ENCODE peak calls at places on chromosome 22, in five cellular contexts. O is AG04449, V is lower leg skin, N is NCI-H1092 treated with DMSO at 0.1 percent for 48 hours, Y is DMS153. U is an unnamed sample.

GRCh38 chr22:33018232-33018864 is 39.8 kb downstream of the SYN3 start:
- DNase-seq in O (no peak), V (peak), N (peak), Y (peak), U (peak)

GRCh38 chr22:33851240-33851639 is 69.0 kb downstream of the LARGE1 start:
- DNase-seq in O (no peak), V (no peak), N (no peak), Y (peak), U (no peak)

GRCh38 chr22:17537155-17537554 is 26.1 kb upstream of the SLC25A18 start:
- DNase-seq in O (no peak), V (no peak), N (no peak), Y (no peak), U (no peak)

GRCh38 chr22:41598891-41599635 is 9.4 kb upstream of the PMM1 start:
- DNase-seq in O (no peak), V (no peak), N (no peak), Y (no peak), U (no peak)

GRCh38 chr22:42885446-42885845 is 28.4 kb upstream of the ARFGAP3 start:
- DNase-seq in O (no peak), V (no peak), N (no peak), Y (no peak), U (no peak)

GRCh38 chr22:17106785-17107546 is 14.2 kb downstream of the TMEM121B start:
- DNase-seq in O (no peak), V (no peak), N (no peak), Y (no peak), U (no peak)

GRCh38 chr22:47083379-47083986 is 321.0 kb downstream of the TBC1D22A start:
- DNase-seq in O (no peak), V (peak), N (no peak), Y (no peak), U (no peak)

GRCh38 chr22:38423512-38424503 is 31.2 kb downstream of the KCNJ4 start:
- DNase-seq in O (no peak), V (no peak), N (no peak), Y (no peak), U (no peak)

GRCh38 chr22:39543095-39543494 is 10.5 kb upstream of the RPS19BP1 start:
- DNase-seq in O (no peak), V (no peak), N (peak), Y (no peak), U (no peak)

GRCh38 chr22:42604403-42604802 is 10.3 kb downstream of the POLDIP3 start:
- DNase-seq in O (no peak), V (no peak), N (no peak), Y (no peak), U (no peak)

GRCh38 chr22:30309981-30310672 is 16.6 kb downstream of the TBC1D10A start:
- DNase-seq in O (no peak), V (no peak), N (no peak), Y (peak), U (peak)

GRCh38 chr22:28497188-28497587 is 182.5 kb downstream of the TTC28 start:
- DNase-seq in O (no peak), V (no peak), N (no peak), Y (no peak), U (no peak)

GRCh38 chr22:27747396-27748256 is 53.9 kb downstream of the MN1 start:
- DNase-seq in O (no peak), V (no peak), N (no peak), Y (no peak), U (peak)

GRCh38 chr22:47000888-47001287 is 238.4 kb downstream of the TBC1D22A start:
- DNase-seq in O (no peak), V (peak), N (no peak), Y (no peak), U (no peak)

GRCh38 chr22:26364066-26365015 is 64.7 kb upstream of the ASPHD2 start:
- DNase-seq in O (no peak), V (no peak), N (peak), Y (peak), U (peak)

GRCh38 chr22:31133911-31134310 is 6.4 kb downstream of the PLA2G3 start:
- DNase-seq in O (no peak), V (no peak), N (no peak), Y (no peak), U (no peak)

GRCh38 chr22:22408731-22409696 is 99.5 kb downstream of the ZNF280B start:
- DNase-seq in O (no peak), V (peak), N (peak), Y (peak), U (no peak)

GRCh38 chr22:45336971-45337431 is 27.3 kb downstream of the FAM118A start:
- DNase-seq in O (no peak), V (peak), N (peak), Y (peak), U (no peak)

GRCh38 chr22:41699264-41700104 is at the start of gene MEI1:
- DNase-seq in O (no peak), V (peak), N (no peak), Y (peak), U (peak)

GRCh38 chr22:19124377-19124776 is 2.2 kb upstream of the DGCR2 start:
- DNase-seq in O (no peak), V (no peak), N (no peak), Y (no peak), U (no peak)

GRCh38 chr22:44184006-44184405 is 3.3 kb downstream of the PARVG start:
- DNase-seq in O (no peak), V (no peak), N (no peak), Y (no peak), U (no peak)

GRCh38 chr22:36009085-36009484 is 19.5 kb downstream of the RBFOX2 start:
- DNase-seq in O (no peak), V (no peak), N (no peak), Y (no peak), U (no peak)

GRCh38 chr22:27903805-27904473 is 15.1 kb downstream of the PITPNB start:
- DNase-seq in O (no peak), V (no peak), N (no peak), Y (no peak), U (no peak)

GRCh38 chr22:31895317-31896133 is 48.8 kb upstream of the YWHAH start:
- DNase-seq in O (no peak), V (no peak), N (no peak), Y (no peak), U (no peak)

GRCh38 chr22:44753189-44754042 is 1.0 kb downstream of the ARHGAP8 start:
- DNase-seq in O (peak), V (no peak), N (no peak), Y (no peak), U (peak)

GRCh38 chr22:16559056-16559955 is 33.3 kb downstream of the CCT8L2 start:
- DNase-seq in O (no peak), V (no peak), N (no peak), Y (no peak), U (no peak)

GRCh38 chr22:30943368-30943767 is 25.2 kb downstream of the MORC2 start:
- DNase-seq in O (no peak), V (no peak), N (no peak), Y (no peak), U (no peak)

GRCh38 chr22:36339171-36340065 is 48.3 kb downstream of the MYH9 start:
- DNase-seq in O (peak), V (no peak), N (no peak), Y (no peak), U (peak)

GRCh38 chr22:29758068-29758622 is 8.7 kb downstream of the ZMAT5 start:
- DNase-seq in O (no peak), V (no peak), N (no peak), Y (no peak), U (no peak)

GRCh38 chr22:45584121-45584570 is 81.5 kb downstream of the FBLN1 start:
- DNase-seq in O (no peak), V (no peak), N (no peak), Y (no peak), U (no peak)

GRCh38 chr22:40691532-40691931 is 12.2 kb downstream of the MCHR1 start:
- DNase-seq in O (no peak), V (no peak), N (no peak), Y (no peak), U (no peak)

GRCh38 chr22:38414009-38414395 is 41.0 kb downstream of the KCNJ4 start:
- DNase-seq in O (no peak), V (peak), N (no peak), Y (no peak), U (no peak)

GRCh38 chr22:26957176-26957575 is 299.8 kb downstream of the MIAT start:
- DNase-seq in O (no peak), V (no peak), N (no peak), Y (no peak), U (no peak)

GRCh38 chr22:43925433-43926348 is 2.1 kb downstream of the PNPLA3 start:
- DNase-seq in O (no peak), V (no peak), N (no peak), Y (no peak), U (no peak)

U was measured in fibroblast of the conjunctiva.